ENCODE peak calls at places on chromosomes 11 and 22, in seven cellular contexts. One of them, this sample, is unnamed.
A peak's percentile ranks its signal among the peaks of the same experiment; 100 is the strongest.

GRCh38 chr22:22408731-22409696 is 99.5 kb downstream of the ZNF280B start:
- DNase-seq in prostate gland: no peak
- DNase-seq in PC-3: peak; percentile 35
- DNase-seq in spleen: no peak
- DNase-seq in stomach: no peak
- DNase-seq in NB4: peak; percentile 54
- DNase-seq in AG04449: no peak
- DNase-seq in this sample: peak; percentile 13

GRCh38 chr11:118607401-118608267 is at the start of gene PHLDB1:
- DNase-seq in NB4: peak; percentile 77
- DNase-seq in prostate gland: peak; percentile 58
- DNase-seq in PC-3: peak; percentile 64
- DNase-seq in AG04449: no peak
- DNase-seq in spleen: peak; percentile 84
- DNase-seq in stomach: peak; percentile 46
- DNase-seq in this sample: peak; percentile 76

GRCh38 chr22:40345801-40346177 is 511 bp upstream of the ADSL start:
- DNase-seq in prostate gland: no peak
- DNase-seq in NB4: peak; percentile 78
- DNase-seq in spleen: peak; percentile 85
- DNase-seq in PC-3: peak; percentile 19
- DNase-seq in stomach: peak; percentile 49
- DNase-seq in AG04449: no peak
- DNase-seq in this sample: peak; percentile 33

GRCh38 chr11:44574620-44575287 is 9.3 kb downstream of the CD82 start:
- DNase-seq in AG04449: peak; percentile 97
- DNase-seq in stomach: peak; percentile 53
- DNase-seq in spleen: peak; percentile 16
- DNase-seq in PC-3: peak; percentile 57
- DNase-seq in prostate gland: peak; percentile 47
- DNase-seq in NB4: peak; percentile 79
- DNase-seq in this sample: peak; percentile 98

GRCh38 chr22:22855617-22856308 is 31.9 kb upstream of the IGLL5 start:
- DNase-seq in prostate gland: no peak
- DNase-seq in PC-3: peak; percentile 22
- DNase-seq in AG04449: no peak
- DNase-seq in NB4: peak; percentile 60
- DNase-seq in spleen: no peak
- DNase-seq in stomach: no peak
- DNase-seq in this sample: no peak

GRCh38 chr11:119743041-119743440 is 14.0 kb upstream of the NECTIN1 start:
- DNase-seq in prostate gland: no peak
- DNase-seq in spleen: peak; percentile 51
- DNase-seq in PC-3: no peak
- DNase-seq in NB4: no peak
- DNase-seq in stomach: no peak
- DNase-seq in AG04449: no peak
- DNase-seq in this sample: no peak

GRCh38 chr22:30647536-30647935 is 12.0 kb downstream of the SLC35E4 start:
- DNase-seq in spleen: no peak
- DNase-seq in prostate gland: no peak
- DNase-seq in AG04449: no peak
- DNase-seq in stomach: no peak
- DNase-seq in PC-3: peak; percentile 15
- DNase-seq in NB4: peak; percentile 62
- DNase-seq in this sample: no peak

GRCh38 chr11:34510673-34511072 is 2.9 kb downstream of the ELF5 start:
- DNase-seq in NB4: no peak
- DNase-seq in spleen: no peak
- DNase-seq in stomach: no peak
- DNase-seq in PC-3: no peak
- DNase-seq in prostate gland: no peak
- DNase-seq in AG04449: no peak
- DNase-seq in this sample: no peak

GRCh38 chr11:60703374-60703773 is 4.0 kb downstream of the MS4A8 start:
- DNase-seq in PC-3: no peak
- DNase-seq in NB4: no peak
- DNase-seq in prostate gland: no peak
- DNase-seq in AG04449: no peak
- DNase-seq in spleen: no peak
- DNase-seq in stomach: no peak
- DNase-seq in this sample: no peak

GRCh38 chr11:95358516-95359322 is 127.7 kb upstream of the SESN3 start:
- DNase-seq in spleen: no peak
- DNase-seq in AG04449: no peak
- DNase-seq in stomach: no peak
- DNase-seq in PC-3: no peak
- DNase-seq in prostate gland: peak; percentile 13
- DNase-seq in NB4: no peak
- DNase-seq in this sample: peak; percentile 41

GRCh38 chr22:46292173-46292572 is 4.5 kb upstream of the GTSE1 start:
- DNase-seq in PC-3: no peak
- DNase-seq in AG04449: no peak
- DNase-seq in spleen: no peak
- DNase-seq in prostate gland: no peak
- DNase-seq in stomach: no peak
- DNase-seq in NB4: no peak
- DNase-seq in this sample: no peak

GRCh38 chr11:113176971-113177370 is 137.4 kb upstream of the TTC12 start:
- DNase-seq in PC-3: no peak
- DNase-seq in stomach: no peak
- DNase-seq in prostate gland: no peak
- DNase-seq in NB4: no peak
- DNase-seq in spleen: no peak
- DNase-seq in AG04449: no peak
- DNase-seq in this sample: peak; percentile 89

GRCh38 chr22:49853981-49854791 is 542 bp downstream of the ZBED4 start:
- DNase-seq in spleen: peak; percentile 91
- DNase-seq in NB4: peak; percentile 56
- DNase-seq in AG04449: no peak
- DNase-seq in PC-3: peak; percentile 8
- DNase-seq in stomach: no peak
- DNase-seq in prostate gland: peak; percentile 27
- DNase-seq in this sample: peak; percentile 24

GRCh38 chr11:57644748-57645715 is 4.7 kb downstream of the YPEL4 start:
- DNase-seq in spleen: peak; percentile 92
- DNase-seq in AG04449: no peak
- DNase-seq in prostate gland: peak; percentile 82
- DNase-seq in stomach: peak; percentile 85
- DNase-seq in PC-3: peak; percentile 88
- DNase-seq in NB4: peak; percentile 85
- DNase-seq in this sample: peak; percentile 63

GRCh38 chr22:20506543-20507252 is 712 bp upstream of the MED15 start:
- DNase-seq in AG04449: no peak
- DNase-seq in spleen: no peak
- DNase-seq in stomach: no peak
- DNase-seq in PC-3: no peak
- DNase-seq in prostate gland: no peak
- DNase-seq in NB4: no peak
- DNase-seq in this sample: no peak

GRCh38 chr22:26226538-26227297 is 57.5 kb downstream of the SEZ6L start:
- DNase-seq in NB4: no peak
- DNase-seq in AG04449: no peak
- DNase-seq in PC-3: no peak
- DNase-seq in stomach: no peak
- DNase-seq in spleen: no peak
- DNase-seq in prostate gland: no peak
- DNase-seq in this sample: no peak

GRCh38 chr22:44441401-44442185 is 56.4 kb downstream of the RTL6 start:
- DNase-seq in NB4: no peak
- DNase-seq in PC-3: no peak
- DNase-seq in AG04449: no peak
- DNase-seq in prostate gland: no peak
- DNase-seq in stomach: no peak
- DNase-seq in spleen: peak; percentile 63
- DNase-seq in this sample: no peak

GRCh38 chr11:1877211-1878133 is 14.2 kb downstream of the PRR33 start:
- DNase-seq in prostate gland: peak; percentile 33
- DNase-seq in NB4: no peak
- DNase-seq in spleen: peak; percentile 79
- DNase-seq in PC-3: peak; percentile 8
- DNase-seq in AG04449: no peak
- DNase-seq in stomach: peak; percentile 61
- DNase-seq in this sample: no peak

GRCh38 chr22:46303347-46303965 is 6.8 kb downstream of the GTSE1 start:
- DNase-seq in spleen: no peak
- DNase-seq in PC-3: peak; percentile 20
- DNase-seq in prostate gland: no peak
- DNase-seq in stomach: no peak
- DNase-seq in NB4: no peak
- DNase-seq in AG04449: no peak
- DNase-seq in this sample: peak; percentile 33

GRCh38 chr11:46291441-46292143 is 14.1 kb downstream of the CREB3L1 start:
- DNase-seq in stomach: peak; percentile 50
- DNase-seq in PC-3: peak; percentile 34
- DNase-seq in NB4: no peak
- DNase-seq in prostate gland: no peak
- DNase-seq in AG04449: no peak
- DNase-seq in spleen: no peak
- DNase-seq in this sample: peak; percentile 92

GRCh38 chr11:47716692-47717091 is 1.5 kb upstream of the AGBL2 start:
- DNase-seq in PC-3: no peak
- DNase-seq in NB4: peak; percentile 27
- DNase-seq in stomach: no peak
- DNase-seq in AG04449: no peak
- DNase-seq in spleen: no peak
- DNase-seq in prostate gland: no peak
- DNase-seq in this sample: no peak
- TF ChIP-seq CTCF in PC-3: peak; percentile 14
- TF ChIP-seq CTCF in NB4: no peak
- TF ChIP-seq CTCF in stomach: no peak
- TF ChIP-seq CTCF in AG04449: no peak
- TF ChIP-seq CTCF in spleen: no peak
- TF ChIP-seq CTCF in prostate gland: no peak
- TF ChIP-seq CTCF in this sample: no peak

GRCh38 chr11:27718853-27719574 is 18.8 kb upstream of the BDNF start:
- DNase-seq in PC-3: peak; percentile 47
- DNase-seq in spleen: no peak
- DNase-seq in prostate gland: no peak
- DNase-seq in AG04449: no peak
- DNase-seq in NB4: no peak
- DNase-seq in stomach: no peak
- DNase-seq in this sample: peak; percentile 66
- H3K4me3 ChIP-seq in PC-3: peak overlapping the region; percentile 97
- H3K4me3 ChIP-seq in spleen: no peak overlapping the region
- H3K4me3 ChIP-seq in prostate gland: peak overlapping the region; percentile 28
- H3K4me3 ChIP-seq in AG04449: peak overlapping the region; percentile 90
- H3K4me3 ChIP-seq in NB4: no peak overlapping the region
- H3K4me3 ChIP-seq in stomach: peak overlapping the region; percentile 41
- H3K4me3 ChIP-seq in this sample: peak overlapping the region; percentile 85

DNA sequence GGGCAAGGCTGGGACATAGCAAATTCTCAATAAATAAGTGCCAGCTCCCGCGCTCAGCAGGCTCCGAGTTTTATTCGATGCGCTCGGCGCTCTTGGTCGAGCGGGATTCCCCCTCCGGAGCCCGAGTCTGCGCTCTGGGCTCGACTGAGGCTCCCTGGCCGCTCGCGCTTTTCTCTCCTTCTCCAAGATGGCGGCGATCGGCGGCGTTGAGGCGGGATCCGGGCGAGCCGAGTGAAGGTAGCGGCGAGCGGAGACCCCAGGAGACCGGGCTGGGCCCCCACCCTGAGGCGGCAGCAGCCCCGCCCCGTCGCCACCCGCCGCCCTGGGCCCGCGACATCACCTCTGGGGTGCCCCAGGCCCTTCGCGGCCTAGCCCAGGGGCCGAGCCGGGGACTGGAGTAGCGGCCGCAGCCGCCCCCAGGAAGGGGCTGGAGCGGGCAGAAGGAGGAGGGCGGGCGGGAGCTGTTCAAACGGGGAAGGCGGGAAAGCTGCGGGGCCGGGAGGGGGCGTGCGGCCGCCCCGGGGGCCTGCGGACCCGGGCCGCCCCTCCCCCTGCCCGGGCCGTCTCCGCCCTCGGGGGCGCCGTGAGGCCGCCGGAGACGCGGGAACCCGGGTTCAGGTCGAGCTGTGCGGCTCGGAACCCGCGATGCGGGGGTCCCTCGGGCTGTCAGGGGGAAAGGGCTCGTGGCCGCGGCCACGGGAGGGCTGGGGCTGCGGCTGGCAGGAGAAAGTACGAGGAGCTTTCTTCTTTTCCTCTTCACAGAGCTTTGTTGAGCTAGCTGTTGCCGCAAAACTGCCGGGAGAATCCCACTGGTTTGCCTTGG is at the start of gene HMGXB4:
- DNase-seq in stomach: peak; percentile 90
- DNase-seq in AG04449: peak; percentile 38
- DNase-seq in PC-3: peak; percentile 78
- DNase-seq in spleen: peak; percentile 98
- DNase-seq in prostate gland: peak; percentile 84
- DNase-seq in NB4: peak; percentile 91
- DNase-seq in this sample: peak; percentile 89
- TF ChIP-seq CTCF in stomach: no peak
- TF ChIP-seq CTCF in AG04449: peak; percentile 5
- TF ChIP-seq CTCF in PC-3: no peak
- TF ChIP-seq CTCF in spleen: peak; percentile 59
- TF ChIP-seq CTCF in prostate gland: no peak
- TF ChIP-seq CTCF in NB4: no peak
- TF ChIP-seq CTCF in this sample: no peak

GRCh38 chr22:19479358-19480172 is at the start of gene CDC45:
- DNase-seq in stomach: peak; percentile 95
- DNase-seq in prostate gland: peak; percentile 98
- DNase-seq in PC-3: peak; percentile 93
- DNase-seq in AG04449: peak; percentile 92
- DNase-seq in NB4: peak; percentile 99
- DNase-seq in spleen: peak; percentile 97
- DNase-seq in this sample: peak; percentile 99
- H3K4me3 ChIP-seq in stomach: peak within 1 kb of the TSS; percentile 66
- H3K4me3 ChIP-seq in prostate gland: peak within 1 kb of the TSS; percentile 71
- H3K4me3 ChIP-seq in PC-3: peak within 1 kb of the TSS; percentile 88
- H3K4me3 ChIP-seq in AG04449: peak within 1 kb of the TSS; percentile 95
- H3K4me3 ChIP-seq in NB4: peak within 1 kb of the TSS; percentile 95
- H3K4me3 ChIP-seq in spleen: peak within 1 kb of the TSS; percentile 99
- H3K4me3 ChIP-seq in this sample: peak within 1 kb of the TSS; percentile 97

GRCh38 chr22:38638734-38639133 is 17.5 kb downstream of the FAM227A start:
- DNase-seq in NB4: no peak
- DNase-seq in AG04449: no peak
- DNase-seq in stomach: no peak
- DNase-seq in PC-3: no peak
- DNase-seq in spleen: no peak
- DNase-seq in prostate gland: no peak
- DNase-seq in this sample: no peak
- TF ChIP-seq CTCF in NB4: no peak
- TF ChIP-seq CTCF in AG04449: no peak
- TF ChIP-seq CTCF in stomach: no peak
- TF ChIP-seq CTCF in PC-3: no peak
- TF ChIP-seq CTCF in spleen: no peak
- TF ChIP-seq CTCF in prostate gland: no peak
- TF ChIP-seq CTCF in this sample: no peak